ENCODE peak calls at places on chromosomes 11 and 22, in seven cellular contexts. One of them, this sample, is unnamed.

GRCh38 chr11:110481523-110481922 is 51.8 kb downstream of the FDX1 start:
- DNase-seq in activated T-cell treated with anti-CD3 and anti-CD28 coated beads, Interleukin-2, amount 50 U/mL, for 1 hour: no peak
- DNase-seq in K562: no peak
- DNase-seq in MCF 10A: no peak
- DNase-seq in aorta: no peak
- DNase-seq in CD4-positive, CD25-positive, alpha-beta regulatory T cell: no peak
- DNase-seq in stimulated activated CD8-positive, alpha-beta memory T cell treated with anti-CD3 and anti-CD28 coated beads, Interleukin-7, amount 100 ng/mL, for 4 hours: no peak
- DNase-seq in this sample: no peak

GRCh38 chr11:18522388-18522787 is 4.4 kb downstream of the TSG101 start:
- DNase-seq in aorta: no peak
- DNase-seq in K562: peak; percentile 25
- DNase-seq in activated T-cell treated with anti-CD3 and anti-CD28 coated beads, Interleukin-2, amount 50 U/mL, for 1 hour: no peak
- DNase-seq in stimulated activated CD8-positive, alpha-beta memory T cell treated with anti-CD3 and anti-CD28 coated beads, Interleukin-7, amount 100 ng/mL, for 4 hours: no peak
- DNase-seq in MCF 10A: no peak
- DNase-seq in CD4-positive, CD25-positive, alpha-beta regulatory T cell: peak; percentile 36
- DNase-seq in this sample: peak; percentile 4

GRCh38 chr11:120432056-120433018 is 79.2 kb upstream of the GRIK4 start:
- DNase-seq in activated T-cell treated with anti-CD3 and anti-CD28 coated beads, Interleukin-2, amount 50 U/mL, for 1 hour: no peak
- DNase-seq in stimulated activated CD8-positive, alpha-beta memory T cell treated with anti-CD3 and anti-CD28 coated beads, Interleukin-7, amount 100 ng/mL, for 4 hours: no peak
- DNase-seq in MCF 10A: peak; percentile 96
- DNase-seq in aorta: no peak
- DNase-seq in CD4-positive, CD25-positive, alpha-beta regulatory T cell: peak; percentile 18
- DNase-seq in K562: peak; percentile 11
- DNase-seq in this sample: peak; percentile 83

GRCh38 chr11:110199184-110199981 is 97.0 kb downstream of the RDX start:
- DNase-seq in activated T-cell treated with anti-CD3 and anti-CD28 coated beads, Interleukin-2, amount 50 U/mL, for 1 hour: no peak
- DNase-seq in aorta: no peak
- DNase-seq in stimulated activated CD8-positive, alpha-beta memory T cell treated with anti-CD3 and anti-CD28 coated beads, Interleukin-7, amount 100 ng/mL, for 4 hours: no peak
- DNase-seq in CD4-positive, CD25-positive, alpha-beta regulatory T cell: no peak
- DNase-seq in MCF 10A: peak; percentile 64
- DNase-seq in K562: no peak
- DNase-seq in this sample: no peak

GRCh38 chr22:42289671-42290269 is 19.3 kb upstream of the TCF20 start:
- DNase-seq in MCF 10A: no peak
- DNase-seq in aorta: no peak
- DNase-seq in CD4-positive, CD25-positive, alpha-beta regulatory T cell: no peak
- DNase-seq in K562: no peak
- DNase-seq in activated T-cell treated with anti-CD3 and anti-CD28 coated beads, Interleukin-2, amount 50 U/mL, for 1 hour: no peak
- DNase-seq in stimulated activated CD8-positive, alpha-beta memory T cell treated with anti-CD3 and anti-CD28 coated beads, Interleukin-7, amount 100 ng/mL, for 4 hours: no peak
- DNase-seq in this sample: no peak

GRCh38 chr11:124277809-124278208 is 21.6 kb downstream of the OR8G5 start:
- DNase-seq in aorta: no peak
- DNase-seq in activated T-cell treated with anti-CD3 and anti-CD28 coated beads, Interleukin-2, amount 50 U/mL, for 1 hour: no peak
- DNase-seq in MCF 10A: peak; percentile 12
- DNase-seq in CD4-positive, CD25-positive, alpha-beta regulatory T cell: no peak
- DNase-seq in stimulated activated CD8-positive, alpha-beta memory T cell treated with anti-CD3 and anti-CD28 coated beads, Interleukin-7, amount 100 ng/mL, for 4 hours: no peak
- DNase-seq in K562: no peak
- DNase-seq in this sample: no peak

GRCh38 chr22:35446365-35446764 is 46.4 kb downstream of the MCM5 start:
- DNase-seq in CD4-positive, CD25-positive, alpha-beta regulatory T cell: no peak
- DNase-seq in aorta: no peak
- DNase-seq in activated T-cell treated with anti-CD3 and anti-CD28 coated beads, Interleukin-2, amount 50 U/mL, for 1 hour: no peak
- DNase-seq in K562: no peak
- DNase-seq in stimulated activated CD8-positive, alpha-beta memory T cell treated with anti-CD3 and anti-CD28 coated beads, Interleukin-7, amount 100 ng/mL, for 4 hours: no peak
- DNase-seq in MCF 10A: peak; percentile 74
- DNase-seq in this sample: no peak

GRCh38 chr11:10728154-10728553 is 22.9 kb upstream of the CTR9 start:
- DNase-seq in MCF 10A: no peak
- DNase-seq in K562: no peak
- DNase-seq in CD4-positive, CD25-positive, alpha-beta regulatory T cell: no peak
- DNase-seq in activated T-cell treated with anti-CD3 and anti-CD28 coated beads, Interleukin-2, amount 50 U/mL, for 1 hour: no peak
- DNase-seq in stimulated activated CD8-positive, alpha-beta memory T cell treated with anti-CD3 and anti-CD28 coated beads, Interleukin-7, amount 100 ng/mL, for 4 hours: no peak
- DNase-seq in aorta: no peak
- DNase-seq in this sample: no peak

GRCh38 chr11:22627421-22627820 is 1.8 kb upstream of the FANCF start:
- DNase-seq in activated T-cell treated with anti-CD3 and anti-CD28 coated beads, Interleukin-2, amount 50 U/mL, for 1 hour: no peak
- DNase-seq in aorta: no peak
- DNase-seq in MCF 10A: no peak
- DNase-seq in K562: no peak
- DNase-seq in stimulated activated CD8-positive, alpha-beta memory T cell treated with anti-CD3 and anti-CD28 coated beads, Interleukin-7, amount 100 ng/mL, for 4 hours: no peak
- DNase-seq in CD4-positive, CD25-positive, alpha-beta regulatory T cell: no peak
- DNase-seq in this sample: no peak

GRCh38 chr22:18032455-18033101 is 8.2 kb upstream of the MICAL3 start:
- DNase-seq in activated T-cell treated with anti-CD3 and anti-CD28 coated beads, Interleukin-2, amount 50 U/mL, for 1 hour: no peak
- DNase-seq in aorta: no peak
- DNase-seq in CD4-positive, CD25-positive, alpha-beta regulatory T cell: no peak
- DNase-seq in K562: no peak
- DNase-seq in stimulated activated CD8-positive, alpha-beta memory T cell treated with anti-CD3 and anti-CD28 coated beads, Interleukin-7, amount 100 ng/mL, for 4 hours: no peak
- DNase-seq in MCF 10A: peak; percentile 96
- DNase-seq in this sample: peak; percentile 68

GRCh38 chr11:63611395-63611747 is 2.9 kb downstream of the PLAAT3 start:
- DNase-seq in stimulated activated CD8-positive, alpha-beta memory T cell treated with anti-CD3 and anti-CD28 coated beads, Interleukin-7, amount 100 ng/mL, for 4 hours: no peak
- DNase-seq in MCF 10A: no peak
- DNase-seq in aorta: no peak
- DNase-seq in K562: no peak
- DNase-seq in CD4-positive, CD25-positive, alpha-beta regulatory T cell: no peak
- DNase-seq in activated T-cell treated with anti-CD3 and anti-CD28 coated beads, Interleukin-2, amount 50 U/mL, for 1 hour: no peak
- DNase-seq in this sample: no peak

GRCh38 chr11:130437848-130438247 is 9.4 kb upstream of the ADAMTS8 start:
- DNase-seq in activated T-cell treated with anti-CD3 and anti-CD28 coated beads, Interleukin-2, amount 50 U/mL, for 1 hour: no peak
- DNase-seq in stimulated activated CD8-positive, alpha-beta memory T cell treated with anti-CD3 and anti-CD28 coated beads, Interleukin-7, amount 100 ng/mL, for 4 hours: no peak
- DNase-seq in CD4-positive, CD25-positive, alpha-beta regulatory T cell: no peak
- DNase-seq in aorta: no peak
- DNase-seq in K562: no peak
- DNase-seq in MCF 10A: no peak
- DNase-seq in this sample: no peak

GRCh38 chr11:625636-626319 is 1.0 kb upstream of the CDHR5 start:
- DNase-seq in activated T-cell treated with anti-CD3 and anti-CD28 coated beads, Interleukin-2, amount 50 U/mL, for 1 hour: no peak
- DNase-seq in stimulated activated CD8-positive, alpha-beta memory T cell treated with anti-CD3 and anti-CD28 coated beads, Interleukin-7, amount 100 ng/mL, for 4 hours: no peak
- DNase-seq in CD4-positive, CD25-positive, alpha-beta regulatory T cell: no peak
- DNase-seq in K562: no peak
- DNase-seq in aorta: no peak
- DNase-seq in MCF 10A: no peak
- DNase-seq in this sample: peak; percentile 87

GRCh38 chr11:47296045-47296444 is 26.1 kb downstream of the MADD start:
- DNase-seq in stimulated activated CD8-positive, alpha-beta memory T cell treated with anti-CD3 and anti-CD28 coated beads, Interleukin-7, amount 100 ng/mL, for 4 hours: no peak
- DNase-seq in MCF 10A: no peak
- DNase-seq in CD4-positive, CD25-positive, alpha-beta regulatory T cell: no peak
- DNase-seq in K562: no peak
- DNase-seq in activated T-cell treated with anti-CD3 and anti-CD28 coated beads, Interleukin-2, amount 50 U/mL, for 1 hour: no peak
- DNase-seq in aorta: no peak
- DNase-seq in this sample: no peak

GRCh38 chr11:124863137-124863825 is 2.0 kb upstream of the ROBO3 start:
- DNase-seq in aorta: no peak
- DNase-seq in stimulated activated CD8-positive, alpha-beta memory T cell treated with anti-CD3 and anti-CD28 coated beads, Interleukin-7, amount 100 ng/mL, for 4 hours: no peak
- DNase-seq in K562: no peak
- DNase-seq in activated T-cell treated with anti-CD3 and anti-CD28 coated beads, Interleukin-2, amount 50 U/mL, for 1 hour: no peak
- DNase-seq in CD4-positive, CD25-positive, alpha-beta regulatory T cell: no peak
- DNase-seq in MCF 10A: peak; percentile 23
- DNase-seq in this sample: peak; percentile 17

GRCh38 chr11:99325807-99326206 is 305.1 kb downstream of the CNTN5 start:
- DNase-seq in MCF 10A: peak; percentile 77
- DNase-seq in CD4-positive, CD25-positive, alpha-beta regulatory T cell: no peak
- DNase-seq in activated T-cell treated with anti-CD3 and anti-CD28 coated beads, Interleukin-2, amount 50 U/mL, for 1 hour: no peak
- DNase-seq in stimulated activated CD8-positive, alpha-beta memory T cell treated with anti-CD3 and anti-CD28 coated beads, Interleukin-7, amount 100 ng/mL, for 4 hours: no peak
- DNase-seq in K562: no peak
- DNase-seq in aorta: no peak
- DNase-seq in this sample: no peak

GRCh38 chr11:134425816-134426536 is 13.9 kb upstream of the B3GAT1 start:
- DNase-seq in aorta: no peak
- DNase-seq in CD4-positive, CD25-positive, alpha-beta regulatory T cell: no peak
- DNase-seq in stimulated activated CD8-positive, alpha-beta memory T cell treated with anti-CD3 and anti-CD28 coated beads, Interleukin-7, amount 100 ng/mL, for 4 hours: no peak
- DNase-seq in activated T-cell treated with anti-CD3 and anti-CD28 coated beads, Interleukin-2, amount 50 U/mL, for 1 hour: no peak
- DNase-seq in MCF 10A: no peak
- DNase-seq in K562: no peak
- DNase-seq in this sample: no peak

GRCh38 chr11:8060801-8061554 is 20.0 kb upstream of the TUB start:
- DNase-seq in aorta: no peak
- DNase-seq in activated T-cell treated with anti-CD3 and anti-CD28 coated beads, Interleukin-2, amount 50 U/mL, for 1 hour: no peak
- DNase-seq in CD4-positive, CD25-positive, alpha-beta regulatory T cell: no peak
- DNase-seq in stimulated activated CD8-positive, alpha-beta memory T cell treated with anti-CD3 and anti-CD28 coated beads, Interleukin-7, amount 100 ng/mL, for 4 hours: no peak
- DNase-seq in MCF 10A: no peak
- DNase-seq in K562: no peak
- DNase-seq in this sample: no peak

GRCh38 chr22:46783721-46784120 is 21.3 kb downstream of the TBC1D22A start:
- DNase-seq in K562: no peak
- DNase-seq in stimulated activated CD8-positive, alpha-beta memory T cell treated with anti-CD3 and anti-CD28 coated beads, Interleukin-7, amount 100 ng/mL, for 4 hours: no peak
- DNase-seq in activated T-cell treated with anti-CD3 and anti-CD28 coated beads, Interleukin-2, amount 50 U/mL, for 1 hour: no peak
- DNase-seq in MCF 10A: no peak
- DNase-seq in CD4-positive, CD25-positive, alpha-beta regulatory T cell: no peak
- DNase-seq in aorta: no peak
- DNase-seq in this sample: no peak

GRCh38 chr11:112903310-112903709 is 57.9 kb upstream of the NCAM1 start:
- DNase-seq in CD4-positive, CD25-positive, alpha-beta regulatory T cell: no peak
- DNase-seq in activated T-cell treated with anti-CD3 and anti-CD28 coated beads, Interleukin-2, amount 50 U/mL, for 1 hour: no peak
- DNase-seq in K562: no peak
- DNase-seq in aorta: no peak
- DNase-seq in MCF 10A: no peak
- DNase-seq in stimulated activated CD8-positive, alpha-beta memory T cell treated with anti-CD3 and anti-CD28 coated beads, Interleukin-7, amount 100 ng/mL, for 4 hours: no peak
- DNase-seq in this sample: no peak

GRCh38 chr11:35974878-35975578 is 31.2 kb downstream of the LDLRAD3 start:
- DNase-seq in stimulated activated CD8-positive, alpha-beta memory T cell treated with anti-CD3 and anti-CD28 coated beads, Interleukin-7, amount 100 ng/mL, for 4 hours: no peak
- DNase-seq in CD4-positive, CD25-positive, alpha-beta regulatory T cell: no peak
- DNase-seq in aorta: no peak
- DNase-seq in activated T-cell treated with anti-CD3 and anti-CD28 coated beads, Interleukin-2, amount 50 U/mL, for 1 hour: no peak
- DNase-seq in K562: no peak
- DNase-seq in MCF 10A: peak; percentile 22
- DNase-seq in this sample: no peak

GRCh38 chr11:70084046-70084984 is 6.2 kb downstream of the ANO1 start:
- DNase-seq in stimulated activated CD8-positive, alpha-beta memory T cell treated with anti-CD3 and anti-CD28 coated beads, Interleukin-7, amount 100 ng/mL, for 4 hours: no peak
- DNase-seq in K562: no peak
- DNase-seq in activated T-cell treated with anti-CD3 and anti-CD28 coated beads, Interleukin-2, amount 50 U/mL, for 1 hour: no peak
- DNase-seq in aorta: no peak
- DNase-seq in MCF 10A: no peak
- DNase-seq in CD4-positive, CD25-positive, alpha-beta regulatory T cell: no peak
- DNase-seq in this sample: no peak

GRCh38 chr11:75428301-75428724 is 4.7 kb downstream of the KLHL35 start:
- DNase-seq in aorta: peak; percentile 95
- DNase-seq in K562: peak; percentile 68
- DNase-seq in activated T-cell treated with anti-CD3 and anti-CD28 coated beads, Interleukin-2, amount 50 U/mL, for 1 hour: peak; percentile 61
- DNase-seq in MCF 10A: peak; percentile 90
- DNase-seq in CD4-positive, CD25-positive, alpha-beta regulatory T cell: peak; percentile 69
- DNase-seq in stimulated activated CD8-positive, alpha-beta memory T cell treated with anti-CD3 and anti-CD28 coated beads, Interleukin-7, amount 100 ng/mL, for 4 hours: peak; percentile 66
- DNase-seq in this sample: peak; percentile 90

GRCh38 chr11:35040221-35040942 is 98.6 kb upstream of the CD44 start:
- DNase-seq in aorta: no peak
- DNase-seq in CD4-positive, CD25-positive, alpha-beta regulatory T cell: peak; percentile 91
- DNase-seq in K562: peak; percentile 46
- DNase-seq in MCF 10A: peak; percentile 92
- DNase-seq in activated T-cell treated with anti-CD3 and anti-CD28 coated beads, Interleukin-2, amount 50 U/mL, for 1 hour: no peak
- DNase-seq in stimulated activated CD8-positive, alpha-beta memory T cell treated with anti-CD3 and anti-CD28 coated beads, Interleukin-7, amount 100 ng/mL, for 4 hours: peak; percentile 59
- DNase-seq in this sample: peak; percentile 49

GRCh38 chr11:1117970-1118369 is 39.8 kb upstream of the MUC5AC start:
- DNase-seq in activated T-cell treated with anti-CD3 and anti-CD28 coated beads, Interleukin-2, amount 50 U/mL, for 1 hour: peak; percentile 0
- DNase-seq in aorta: peak; percentile 48
- DNase-seq in CD4-positive, CD25-positive, alpha-beta regulatory T cell: no peak
- DNase-seq in stimulated activated CD8-positive, alpha-beta memory T cell treated with anti-CD3 and anti-CD28 coated beads, Interleukin-7, amount 100 ng/mL, for 4 hours: no peak
- DNase-seq in K562: no peak
- DNase-seq in MCF 10A: no peak
- DNase-seq in this sample: no peak

GRCh38 chr11:45158891-45159605 is 12.6 kb downstream of the PRDM11 start:
- DNase-seq in stimulated activated CD8-positive, alpha-beta memory T cell treated with anti-CD3 and anti-CD28 coated beads, Interleukin-7, amount 100 ng/mL, for 4 hours: no peak
- DNase-seq in activated T-cell treated with anti-CD3 and anti-CD28 coated beads, Interleukin-2, amount 50 U/mL, for 1 hour: no peak
- DNase-seq in K562: no peak
- DNase-seq in aorta: peak; percentile 77
- DNase-seq in MCF 10A: no peak
- DNase-seq in CD4-positive, CD25-positive, alpha-beta regulatory T cell: no peak
- DNase-seq in this sample: no peak

GRCh38 chr11:13207665-13208594 is 69.7 kb upstream of the BMAL1 start:
- DNase-seq in stimulated activated CD8-positive, alpha-beta memory T cell treated with anti-CD3 and anti-CD28 coated beads, Interleukin-7, amount 100 ng/mL, for 4 hours: no peak
- DNase-seq in aorta: no peak
- DNase-seq in K562: peak; percentile 38
- DNase-seq in MCF 10A: peak; percentile 88
- DNase-seq in activated T-cell treated with anti-CD3 and anti-CD28 coated beads, Interleukin-2, amount 50 U/mL, for 1 hour: no peak
- DNase-seq in CD4-positive, CD25-positive, alpha-beta regulatory T cell: peak; percentile 73
- DNase-seq in this sample: peak; percentile 90

GRCh38 chr22:43272869-43273318 is 70.3 kb downstream of the SCUBE1 start:
- DNase-seq in K562: no peak
- DNase-seq in stimulated activated CD8-positive, alpha-beta memory T cell treated with anti-CD3 and anti-CD28 coated beads, Interleukin-7, amount 100 ng/mL, for 4 hours: no peak
- DNase-seq in aorta: no peak
- DNase-seq in MCF 10A: no peak
- DNase-seq in activated T-cell treated with anti-CD3 and anti-CD28 coated beads, Interleukin-2, amount 50 U/mL, for 1 hour: no peak
- DNase-seq in CD4-positive, CD25-positive, alpha-beta regulatory T cell: no peak
- DNase-seq in this sample: no peak

GRCh38 chr22:22931557-22932270 is 44.1 kb downstream of the IGLL5 start:
- DNase-seq in MCF 10A: no peak
- DNase-seq in CD4-positive, CD25-positive, alpha-beta regulatory T cell: no peak
- DNase-seq in K562: no peak
- DNase-seq in activated T-cell treated with anti-CD3 and anti-CD28 coated beads, Interleukin-2, amount 50 U/mL, for 1 hour: no peak
- DNase-seq in aorta: no peak
- DNase-seq in stimulated activated CD8-positive, alpha-beta memory T cell treated with anti-CD3 and anti-CD28 coated beads, Interleukin-7, amount 100 ng/mL, for 4 hours: no peak
- DNase-seq in this sample: no peak

GRCh38 chr11:134559617-134559992 is 147.6 kb upstream of the B3GAT1 start:
- DNase-seq in stimulated activated CD8-positive, alpha-beta memory T cell treated with anti-CD3 and anti-CD28 coated beads, Interleukin-7, amount 100 ng/mL, for 4 hours: no peak
- DNase-seq in aorta: peak; percentile 37
- DNase-seq in CD4-positive, CD25-positive, alpha-beta regulatory T cell: no peak
- DNase-seq in activated T-cell treated with anti-CD3 and anti-CD28 coated beads, Interleukin-2, amount 50 U/mL, for 1 hour: no peak
- DNase-seq in K562: no peak
- DNase-seq in MCF 10A: no peak
- DNase-seq in this sample: no peak

GRCh38 chr11:117458275-117459120 is 130.8 kb downstream of the CEP164 start:
- DNase-seq in aorta: no peak
- DNase-seq in K562: no peak
- DNase-seq in stimulated activated CD8-positive, alpha-beta memory T cell treated with anti-CD3 and anti-CD28 coated beads, Interleukin-7, amount 100 ng/mL, for 4 hours: no peak
- DNase-seq in CD4-positive, CD25-positive, alpha-beta regulatory T cell: peak; percentile 15
- DNase-seq in activated T-cell treated with anti-CD3 and anti-CD28 coated beads, Interleukin-2, amount 50 U/mL, for 1 hour: no peak
- DNase-seq in MCF 10A: peak; percentile 8
- DNase-seq in this sample: no peak

GRCh38 chr11:18066626-18067025 is 20.6 kb upstream of the TPH1 start:
- DNase-seq in aorta: no peak
- DNase-seq in activated T-cell treated with anti-CD3 and anti-CD28 coated beads, Interleukin-2, amount 50 U/mL, for 1 hour: no peak
- DNase-seq in stimulated activated CD8-positive, alpha-beta memory T cell treated with anti-CD3 and anti-CD28 coated beads, Interleukin-7, amount 100 ng/mL, for 4 hours: no peak
- DNase-seq in MCF 10A: no peak
- DNase-seq in CD4-positive, CD25-positive, alpha-beta regulatory T cell: no peak
- DNase-seq in K562: no peak
- DNase-seq in this sample: no peak

GRCh38 chr11:80686889-80687288 is 1246.1 kb upstream of the TENM4 start:
- DNase-seq in K562: no peak
- DNase-seq in stimulated activated CD8-positive, alpha-beta memory T cell treated with anti-CD3 and anti-CD28 coated beads, Interleukin-7, amount 100 ng/mL, for 4 hours: no peak
- DNase-seq in MCF 10A: no peak
- DNase-seq in CD4-positive, CD25-positive, alpha-beta regulatory T cell: no peak
- DNase-seq in activated T-cell treated with anti-CD3 and anti-CD28 coated beads, Interleukin-2, amount 50 U/mL, for 1 hour: no peak
- DNase-seq in aorta: no peak
- DNase-seq in this sample: no peak

This sample was measured in small intestine.